ENCODE peak calls at places on chromosomes 1 and 21, in four cellular contexts. S, G, L and C are unnamed samples.
A peak's percentile ranks its signal among the peaks of the same experiment; 100 is the strongest.

GRCh38 chr1:242525360-242525722 is 844 bp upstream of the PLD5 start:
- DNase-seq in S (no peak), G (no peak), L (no peak), C (no peak)

GRCh38 chr1:204288061-204288588 is 71.6 kb downstream of the PLEKHA6 start:
- DNase-seq in S (no peak), G (peak; percentile 80), L (peak; percentile 84), C (peak; percentile 80)

GRCh38 chr1:25774206-25774804 is 25.7 kb upstream of the SELENON start:
- DNase-seq in S (no peak), G (no peak), L (no peak), C (no peak)

GRCh38 chr1:204971700-204972336 is 71.2 kb upstream of the CNTN2 start:
- DNase-seq in S (peak; percentile 63), G (no peak), L (no peak), C (no peak)

GRCh38 chr1:234149217-234149616 is 224.0 kb upstream of the COA6 start:
- DNase-seq in S (peak; percentile 75), G (no peak), L (no peak), C (no peak)

GRCh38 chr1:8020032-8020431 is 6.1 kb downstream of the ERRFI1 start:
- DNase-seq in S (peak; percentile 59), G (no peak), L (peak; percentile 69), C (no peak)

GRCh38 chr1:14658642-14659041 is 60.2 kb downstream of the KAZN start:
- DNase-seq in S (no peak), G (no peak), L (no peak), C (no peak)

GRCh38 chr1:234583755-234584430 is 26.1 kb downstream of the IRF2BP2 start:
- DNase-seq in S (no peak), G (peak; percentile 76), L (no peak), C (peak; percentile 66)

GRCh38 chr1:216422821-216423529 is at the start of gene USH2A:
- DNase-seq in S (no peak), G (no peak), L (no peak), C (no peak)

GRCh38 chr1:154198756-154199562 is 7.1 kb upstream of the TPM3 start:
- DNase-seq in S (peak; percentile 69), G (no peak), L (peak; percentile 40), C (no peak)

GRCh38 chr1:113924473-113924872 is 4.7 kb upstream of the HIPK1 start:
- DNase-seq in S (no peak), G (no peak), L (no peak), C (no peak)

GRCh38 chr1:19682257-19682656 is 17.6 kb downstream of the HTR6 start:
- DNase-seq in S (peak; percentile 93), G (no peak), L (no peak), C (no peak)

GRCh38 chr1:224831501-224831900 is 98.0 kb upstream of the DNAH14 start:
- DNase-seq in S (no peak), G (no peak), L (no peak), C (no peak)

GRCh38 chr21:34800797-34801518 is 132.2 kb downstream of the CLIC6 start:
- DNase-seq in S (peak; percentile 46), G (no peak), L (no peak), C (no peak)

GRCh38 chr21:39083377-39084008 is 99.8 kb downstream of the PSMG1 start:
- DNase-seq in S (no peak), G (peak; percentile 68), L (peak; percentile 73), C (no peak)

GRCh38 chr1:7284839-7285435 is 486.2 kb upstream of the VAMP3 start:
- DNase-seq in S (peak; percentile 59), G (no peak), L (no peak), C (no peak)

GRCh38 chr1:47650205-47650604 is 212.4 kb downstream of the FOXD2 start:
- DNase-seq in S (peak; percentile 80), G (no peak), L (no peak), C (no peak)

GRCh38 chr1:48054246-48054645 is 57.1 kb upstream of the TRABD2B start:
- DNase-seq in S (no peak), G (no peak), L (no peak), C (no peak)

GRCh38 chr1:94866178-94866822 is 46.1 kb downstream of the SLC44A3 start:
- DNase-seq in S (peak; percentile 86), G (no peak), L (no peak), C (no peak)

GRCh38 chr1:89022167-89022959 is at the start of gene GBP3:
- DNase-seq in S (peak; percentile 75), G (no peak), L (no peak), C (no peak)

GRCh38 chr1:219927956-219928790 is at the start of gene SLC30A10:
- DNase-seq in S (no peak), G (peak; percentile 56), L (no peak), C (no peak)

GRCh38 chr1:77395051-77395450 is 113.2 kb downstream of the AK5 start:
- DNase-seq in S (no peak), G (no peak), L (no peak), C (no peak)

GRCh38 chr21:26909972-26910371 is 56.9 kb downstream of the ADAMTS5 start:
- DNase-seq in S (no peak), G (no peak), L (no peak), C (no peak)

GRCh38 chr1:118101445-118101844 is 83.6 kb downstream of the SPAG17 start:
- DNase-seq in S (no peak), G (no peak), L (no peak), C (no peak)

GRCh38 chr1:234213576-234214128 is 159.6 kb upstream of the COA6 start:
- DNase-seq in S (no peak), G (no peak), L (no peak), C (no peak)

GRCh38 chr1:201466492-201466891 is 2.5 kb downstream of the PHLDA3 start:
- DNase-seq in S (no peak), G (no peak), L (no peak), C (no peak)

GRCh38 chr1:232880354-232880753 is 70.1 kb upstream of the NTPCR start:
- DNase-seq in S (peak; percentile 29), G (no peak), L (no peak), C (no peak)

GRCh38 chr1:171802207-171802606 is 20.7 kb downstream of the METTL13 start:
- DNase-seq in S (no peak), G (no peak), L (no peak), C (no peak)

GRCh38 chr1:203280061-203280460 is 25.3 kb upstream of the BTG2 start:
- DNase-seq in S (no peak), G (no peak), L (no peak), C (no peak)

GRCh38 chr1:219576931-219577330 is 36.0 kb downstream of the ZC3H11B start:
- DNase-seq in S (no peak), G (no peak), L (no peak), C (no peak)

GRCh38 chr1:43546388-43547100 is 15.9 kb downstream of the PTPRF start:
- DNase-seq in S (no peak), G (no peak), L (no peak), C (no peak)
- H3K27ac ChIP-seq in S (no peak overlapping the region), G (no peak overlapping the region), L (peak overlapping the region; percentile 97), C (peak overlapping the region; percentile 2)

GRCh38 chr1:22844621-22845020 is 128.0 kb downstream of the LACTBL1 start:
- DNase-seq in S (no peak), G (no peak), L (no peak), C (no peak)
- TF ChIP-seq POLR2A in S (no peak), G (no peak), L (no peak), C (no peak)

DNA sequence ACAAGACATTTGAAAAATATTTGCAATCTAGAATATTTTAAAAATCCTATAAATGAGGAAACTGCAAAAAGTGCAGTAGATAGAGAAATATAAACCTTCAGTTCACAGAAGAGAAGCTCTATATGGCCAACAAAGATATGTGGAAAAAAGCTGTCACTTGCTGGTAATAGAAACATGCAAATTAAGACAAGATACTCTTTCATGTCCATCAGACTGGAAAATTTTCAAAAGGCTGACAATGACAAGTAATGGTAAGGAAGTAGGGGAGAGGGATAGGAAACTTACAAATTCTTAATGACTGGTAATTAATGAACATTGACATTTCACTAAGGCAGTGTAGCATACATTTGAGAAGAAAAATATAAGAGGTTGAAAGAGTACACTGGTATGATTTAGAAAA is 147.9 kb downstream of the MRPL39 start:
- DNase-seq in S (no peak), G (no peak), L (no peak), C (no peak)
- H3K4me1 ChIP-seq in S (no peaks in the 10 kb centered on the region), G (no peaks in the 10 kb centered on the region), L (no peaks in the 10 kb centered on the region), C (no peaks in the 10 kb centered on the region)

GRCh38 chr1:27391511-27392095 is 819 bp upstream of the GPR3 start:
- DNase-seq in S (peak; percentile 57), G (no peak), L (peak; percentile 50), C (peak; percentile 72)
- H3K27ac ChIP-seq in S (peak overlapping the region; percentile 2), G (no peak overlapping the region), L (peak overlapping the region; percentile 63), C (peak overlapping the region; percentile 23)

GRCh38 chr1:40980068-40980452 is 564 bp downstream of the CTPS1 start:
- DNase-seq in S (no peak), G (no peak), L (no peak), C (no peak)

GRCh38 chr1:40978886-40979240 is 633 bp upstream of the CTPS1 start:
- DNase-seq in S (no peak), G (no peak), L (no peak), C (peak; percentile 38)

GRCh38 chr1:40981702-40982448 is 2.4 kb downstream of the CTPS1 start:
- DNase-seq in S (no peak), G (peak; percentile 64), L (no peak), C (peak; percentile 40)

GRCh38 chr1:40979241-40980067 is at the start of gene CTPS1:
- DNase-seq in S (peak; percentile 91), G (peak; percentile 98), L (peak; percentile 92), C (peak; percentile 97)

GRCh38 chr1:40980453-40981121 is 1.1 kb downstream of the CTPS1 start:
- DNase-seq in S (peak; percentile 50), G (no peak), L (no peak), C (peak; percentile 33)
- TF ChIP-seq POLR2A in S (peak; percentile 83), G (no peak), L (no peak), C (no peak)

DNA sequence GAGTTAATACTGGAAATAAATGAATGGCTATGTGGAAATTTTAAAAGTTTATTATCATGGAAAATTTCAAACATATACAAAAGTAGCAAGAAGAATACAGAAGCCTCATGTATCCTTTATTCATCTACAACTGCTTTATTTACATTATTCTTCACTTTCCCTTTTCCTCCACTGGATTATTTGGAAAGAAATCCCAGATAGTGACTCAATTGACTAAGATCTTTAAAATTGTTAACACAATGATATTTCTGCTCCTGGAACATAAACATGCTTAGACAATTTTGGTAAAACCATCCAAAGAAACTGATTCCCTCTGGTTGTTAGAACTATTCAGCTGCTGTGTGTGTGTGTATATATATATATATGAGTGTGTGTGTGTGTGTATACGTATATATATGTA is 116.2 kb downstream of the TGFB2 start:
- DNase-seq in S (peak; percentile 61), G (no peak), L (no peak), C (no peak)
- H3K4me1 ChIP-seq in S (peaks cover 20% of the 10 kb centered on the region), G (peaks cover 6% of the 10 kb centered on the region), L (no peaks in the 10 kb centered on the region), C (peaks cover 8% of the 10 kb centered on the region)

DNA sequence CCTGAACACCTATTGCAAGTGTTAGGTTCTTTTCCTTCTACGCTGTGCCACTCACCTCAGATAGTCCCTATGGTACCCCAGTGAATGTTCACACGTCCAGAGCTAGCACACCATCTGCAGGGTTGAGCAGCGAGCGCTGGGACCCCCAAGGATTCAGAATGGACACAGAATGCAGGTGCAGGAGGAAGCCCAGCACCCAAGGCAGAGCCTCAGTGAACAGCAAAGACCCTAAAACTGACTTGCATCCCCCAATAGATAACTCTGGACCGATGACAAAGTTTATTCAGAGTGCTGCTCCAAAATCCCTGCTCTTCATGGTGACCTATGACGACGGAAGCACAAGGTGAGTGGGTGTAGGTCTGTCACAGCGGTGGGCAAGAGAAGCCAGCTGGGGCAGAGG is 15.1 kb upstream of the MX2 start:
- DNase-seq in S (no peak), G (no peak), L (no peak), C (no peak)
- H3K27ac ChIP-seq in S (no peak overlapping the region), G (no peak overlapping the region), L (peak overlapping the region; percentile 74), C (no peak overlapping the region)

GRCh38 chr1:236795035-236795756 is at the start of gene MTR:
- DNase-seq in S (peak; percentile 95), G (peak; percentile 98), L (peak; percentile 99), C (peak; percentile 98)
- TF ChIP-seq POLR2A in S (peak; percentile 90), G (peak; percentile 68), L (peak; percentile 84), C (peak; percentile 80)